ENCODE peak calls at places on chromosomes 11 and 22, in ten cellular contexts. E is lower lobe of right lung; A is pancreas; K is DND-41; L is HepG2; X is CD8-positive, alpha-beta T cell; Q is thoracic aorta; R is lung; D is naive thymus-derived CD4-positive, alpha-beta T cell; T is Panc1. Z is an unnamed sample. For H3K27me3 and H3K36me3, the result is how much of the 10 kb centered on the place peaks cover.

GRCh38 chr11:60241786-60242185 is 1.2 kb downstream of the MS4A4E start:
- ATAC-seq in E (no peak), A (no peak), K (no peak), L (no peak), X (no peak), Q (no peak), R (no peak), D (no peak), T (no peak), Z (no peak)

GRCh38 chr11:6481924-6482275 is 599 bp downstream of the TIMM10B start:
- ATAC-seq in E (peak), A (peak), K (peak), L (peak), X (peak), Q (no peak), R (no peak), D (no peak), T (peak), Z (no peak)

GRCh38 chr11:19279455-19279854 is 38.7 kb upstream of the E2F8 start:
- ATAC-seq in E (no peak), A (no peak), K (peak), L (no peak), X (no peak), Q (no peak), R (no peak), D (no peak), T (no peak), Z (no peak)

GRCh38 chr11:56331861-56332491 is 13.9 kb upstream of the OR8K1 start:
- ATAC-seq in E (peak), A (no peak), K (no peak), L (no peak), X (no peak), Q (no peak), R (no peak), D (no peak), T (no peak), Z (no peak)

GRCh38 chr11:1803246-1803645 is 31.5 kb upstream of the SYT8 start:
- ATAC-seq in E (no peak), A (no peak), K (no peak), L (no peak), X (no peak), Q (no peak), R (no peak), D (no peak), T (no peak), Z (no peak)

GRCh38 chr22:10741210-10741609 is 4786.8 kb upstream of the OR11H1 start:
- ATAC-seq in E (peak), A (no peak), K (no peak), L (peak), X (no peak), Q (no peak), R (no peak), D (no peak), T (no peak), Z (no peak)

GRCh38 chr11:130068546-130068985 is 1.1 kb upstream of the APLP2 start:
- ATAC-seq in E (no peak), A (no peak), K (no peak), L (peak), X (no peak), Q (peak), R (no peak), D (no peak), T (no peak), Z (no peak)

GRCh38 chr11:126766425-126766824 is 234.1 kb downstream of the KIRREL3 start:
- ATAC-seq in E (peak), A (no peak), K (no peak), L (no peak), X (no peak), Q (no peak), R (peak), D (no peak), T (no peak), Z (no peak)

GRCh38 chr11:17504330-17505107 is 27.9 kb upstream of the ABCC8 start:
- ATAC-seq in E (peak), A (peak), K (peak), L (peak), X (peak), Q (peak), R (peak), D (peak), T (peak), Z (peak)

GRCh38 chr22:38971202-38971601 is 10.9 kb upstream of the APOBEC3B start:
- ATAC-seq in E (no peak), A (no peak), K (no peak), L (no peak), X (no peak), Q (no peak), R (no peak), D (no peak), T (no peak), Z (no peak)
- H3K27me3 ChIP-seq in E (under half), A (under half), K (under half), L (under half), X (under half), Q (under half), R (under half), D (under half), T (under half), Z (under half)

GRCh38 chr22:24091551-24092420 is 80.7 kb downstream of the CABIN1 start:
- ATAC-seq in E (no peak), A (no peak), K (no peak), L (no peak), X (no peak), Q (no peak), R (no peak), D (no peak), T (no peak), Z (no peak)
- H3K36me3 ChIP-seq in E (half or more), A (under half), K (half or more), L (half or more), X (under half), Q (under half), R (under half), D (under half), T (under half), Z (half or more)

GRCh38 chr11:69698362-69698761 is 5.5 kb downstream of the FGF19 start:
- ATAC-seq in E (no peak), A (no peak), K (no peak), L (no peak), X (no peak), Q (no peak), R (no peak), D (no peak), T (no peak), Z (no peak)

GRCh38 chr11:69697489-69697843 is 6.4 kb downstream of the FGF19 start:
- ATAC-seq in E (no peak), A (no peak), K (no peak), L (no peak), X (no peak), Q (no peak), R (no peak), D (no peak), T (no peak), Z (no peak)

GRCh38 chr11:69697861-69698260 is 6.0 kb downstream of the FGF19 start:
- ATAC-seq in E (no peak), A (no peak), K (no peak), L (no peak), X (no peak), Q (no peak), R (no peak), D (no peak), T (no peak), Z (no peak)

GRCh38 chr11:69694781-69695180 is 9.0 kb downstream of the FGF19 start:
- ATAC-seq in E (no peak), A (no peak), K (no peak), L (no peak), X (no peak), Q (no peak), R (no peak), D (no peak), T (no peak), Z (no peak)

GRCh38 chr11:69696749-69697488 is 6.9 kb downstream of the FGF19 start:
- ATAC-seq in E (no peak), A (no peak), K (no peak), L (no peak), X (no peak), Q (no peak), R (no peak), D (no peak), T (no peak), Z (no peak)
- H3K27me3 ChIP-seq in E (half or more), A (under half), K (under half), L (under half), X (under half), Q (under half), R (under half), D (under half), T (under half), Z (half or more)

GRCh38 chr11:94424662-94425061 is 23.4 kb upstream of the GPR83 start:
- ATAC-seq in E (no peak), A (no peak), K (no peak), L (no peak), X (no peak), Q (no peak), R (no peak), D (no peak), T (no peak), Z (no peak)

GRCh38 chr11:94424011-94424410 is 22.8 kb upstream of the GPR83 start:
- ATAC-seq in E (no peak), A (no peak), K (no peak), L (no peak), X (no peak), Q (no peak), R (no peak), D (no peak), T (no peak), Z (no peak)

GRCh38 chr11:94418123-94418770 is 17.0 kb upstream of the GPR83 start:
- ATAC-seq in E (no peak), A (no peak), K (no peak), L (no peak), X (no peak), Q (no peak), R (no peak), D (no peak), T (no peak), Z (no peak)

GRCh38 chr11:94417386-94417987 is 16.3 kb upstream of the GPR83 start:
- ATAC-seq in E (no peak), A (no peak), K (peak), L (peak), X (no peak), Q (no peak), R (no peak), D (no peak), T (peak), Z (no peak)

DNA sequence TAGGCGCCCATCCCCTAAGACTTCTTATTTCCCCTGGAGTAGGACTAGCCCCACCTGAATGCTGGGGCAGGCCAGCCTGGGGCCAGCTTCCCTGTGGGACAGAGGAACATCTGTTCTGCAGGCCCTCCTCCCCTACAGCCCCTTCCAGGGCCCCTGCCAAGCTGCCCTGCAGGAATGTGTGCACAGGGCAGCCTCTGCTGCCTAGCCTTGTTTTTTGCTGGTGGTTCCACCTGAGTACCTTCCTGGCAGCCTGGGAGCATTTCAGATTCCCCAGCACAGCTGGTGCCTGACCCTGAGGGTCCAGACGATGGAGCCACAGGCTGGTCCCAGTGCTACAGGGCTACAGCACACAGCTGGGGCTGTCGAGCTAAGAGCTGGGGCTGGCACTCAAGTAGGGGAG is 22.2 kb upstream of the GPR83 start:
- ATAC-seq in E (no peak), A (no peak), K (no peak), L (no peak), X (no peak), Q (no peak), R (no peak), D (no peak), T (peak), Z (no peak)
- H3K36me3 ChIP-seq in E (half or more), A (under half), K (half or more), L (under half), X (under half), Q (under half), R (under half), D (under half), T (under half), Z (under half)

DNA sequence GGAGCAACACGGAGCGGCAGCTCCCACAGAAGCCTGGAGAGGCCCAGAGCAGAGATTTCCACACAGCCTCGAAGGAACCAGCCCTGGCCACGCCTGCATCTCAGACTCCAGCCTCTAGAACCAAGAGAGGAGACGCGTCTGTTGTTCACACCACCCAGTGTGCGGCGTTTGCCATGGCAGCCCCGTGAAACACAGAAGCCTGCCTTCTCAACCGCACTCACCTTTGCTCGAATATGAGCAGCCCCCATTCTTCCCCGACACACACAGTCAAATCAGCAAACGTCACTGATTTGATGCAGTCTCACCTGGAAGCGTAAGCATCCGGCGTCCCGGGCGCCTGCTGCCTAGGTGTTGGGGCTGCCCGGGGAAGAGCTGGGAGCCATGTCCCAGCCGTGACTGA is 14.2 kb upstream of the TALDO1 start:
- ATAC-seq in E (no peak), A (no peak), K (no peak), L (peak), X (no peak), Q (no peak), R (no peak), D (no peak), T (no peak), Z (no peak)
- H3K27me3 ChIP-seq in E (under half), A (under half), K (under half), L (under half), X (under half), Q (under half), R (under half), D (under half), T (under half), Z (half or more)

DNA sequence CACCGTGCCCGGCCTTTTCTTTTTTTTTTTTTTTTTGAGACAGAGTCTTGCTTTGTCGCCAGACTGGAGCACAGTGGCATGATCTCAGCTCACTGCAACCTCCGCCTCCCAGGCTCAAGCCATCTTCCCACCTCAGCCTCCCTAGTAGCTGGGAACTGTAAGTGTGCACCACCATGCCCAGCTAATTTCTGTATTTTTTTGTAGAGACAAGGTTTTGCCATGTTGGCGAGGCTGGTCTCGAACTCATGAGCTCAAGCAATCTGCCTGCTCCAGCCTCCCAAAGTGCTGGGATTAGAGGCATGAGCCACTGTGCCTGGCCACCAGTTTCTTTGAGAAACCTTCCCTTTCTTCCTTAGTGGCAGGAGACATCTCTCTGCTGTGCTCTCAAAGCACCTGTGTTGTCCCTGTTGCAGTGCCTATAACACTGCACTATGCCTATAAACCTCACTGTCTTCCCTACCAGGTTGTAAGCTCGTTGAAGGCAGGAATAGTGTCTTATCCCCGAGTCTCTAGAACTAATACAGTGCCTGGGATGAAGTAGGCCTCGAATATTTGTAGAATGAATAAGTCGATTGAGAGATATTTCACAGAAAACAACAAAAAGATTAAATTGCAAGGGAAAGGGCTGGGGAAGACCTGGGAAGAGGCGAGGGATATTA is 13.7 kb downstream of the TAGLN start:
- ATAC-seq in E (no peak), A (no peak), K (no peak), L (no peak), X (no peak), Q (no peak), R (no peak), D (no peak), T (no peak), Z (no peak)
- H3K36me3 ChIP-seq in E (half or more), A (under half), K (under half), L (under half), X (under half), Q (under half), R (under half), D (under half), T (under half), Z (under half)

DNA sequence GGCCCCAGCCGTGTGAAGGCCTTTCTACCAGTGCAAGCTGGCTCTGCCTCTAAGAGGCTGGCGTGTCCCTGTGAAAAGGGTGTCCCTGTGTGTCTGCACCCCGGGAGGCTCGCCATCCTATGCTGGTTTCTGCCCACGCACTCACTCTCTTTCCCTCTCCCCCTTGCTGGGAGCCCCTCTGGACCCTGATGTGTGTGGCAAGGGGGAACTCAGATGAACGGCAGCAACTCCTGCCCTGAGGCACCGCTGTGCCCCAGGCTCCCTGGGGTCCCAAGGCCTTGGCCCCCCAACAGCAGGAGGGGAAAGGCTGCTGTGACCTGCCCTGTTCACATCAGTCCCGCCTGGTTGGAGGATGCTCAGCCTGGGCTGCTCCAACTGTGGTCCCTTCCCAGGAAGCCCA is 19.3 kb upstream of the LRRC32 start:
- ATAC-seq in E (no peak), A (no peak), K (no peak), L (no peak), X (no peak), Q (no peak), R (no peak), D (no peak), T (no peak), Z (no peak)
- H3K27me3 ChIP-seq in E (under half), A (under half), K (under half), L (under half), X (under half), Q (under half), R (under half), D (under half), T (under half), Z (under half)

GRCh38 chr11:34072041-34072440 is 20.5 kb downstream of the CAPRIN1 start:
- ATAC-seq in E (no peak), A (no peak), K (no peak), L (no peak), X (no peak), Q (no peak), R (no peak), D (no peak), T (no peak), Z (no peak)
- H3K36me3 ChIP-seq in E (half or more), A (under half), K (half or more), L (half or more), X (under half), Q (under half), R (under half), D (under half), T (under half), Z (under half)

GRCh38 chr11:65790104-65790901 is 3.4 kb downstream of the OVOL1 start:
- ATAC-seq in E (no peak), A (no peak), K (no peak), L (peak), X (no peak), Q (no peak), R (no peak), D (no peak), T (peak), Z (no peak)

GRCh38 chr11:65792456-65792855 is 5.6 kb downstream of the OVOL1 start:
- ATAC-seq in E (no peak), A (no peak), K (no peak), L (no peak), X (no peak), Q (no peak), R (no peak), D (no peak), T (no peak), Z (no peak)

GRCh38 chr11:65789230-65790103 is 2.6 kb downstream of the OVOL1 start:
- ATAC-seq in E (no peak), A (no peak), K (no peak), L (no peak), X (no peak), Q (no peak), R (no peak), D (no peak), T (no peak), Z (no peak)

GRCh38 chr11:65791719-65792213 is 4.9 kb downstream of the OVOL1 start:
- ATAC-seq in E (peak), A (no peak), K (no peak), L (no peak), X (peak), Q (no peak), R (no peak), D (peak), T (no peak), Z (no peak)

GRCh38 chr11:65790902-65791650 is 4.2 kb downstream of the OVOL1 start:
- ATAC-seq in E (no peak), A (no peak), K (no peak), L (no peak), X (no peak), Q (no peak), R (no peak), D (no peak), T (no peak), Z (no peak)
- H3K27me3 ChIP-seq in E (under half), A (under half), K (under half), L (half or more), X (under half), Q (under half), R (under half), D (under half), T (under half), Z (half or more)